ENCODE peak calls at places on chromosomes 1 and 21, in nine cellular contexts. H, L, B, G, S, U, E, Z and T are unnamed samples.

GRCh38 chr1:58047265-58047858 is 499.2 kb downstream of the OMA1 start:
- DNase-seq in B (no peak), G (no peak), H (no peak), E (no peak), L (no peak), U (peak; percentile 6), S (no peak), Z (peak; percentile 34), T (peak; percentile 53)

GRCh38 chr1:175742790-175743459 is 470 bp downstream of the TNR start:
- DNase-seq in Z (peak; percentile 51), S (no peak), U (peak; percentile 15), B (no peak), G (peak; percentile 9), H (peak; percentile 5), E (no peak), L (no peak), T (no peak)

GRCh38 chr1:65105596-65105995 is 42.4 kb upstream of the AK4 start:
- DNase-seq in E (no peak), L (no peak), H (no peak), S (no peak), G (no peak), B (peak; percentile 49), Z (no peak), U (no peak), T (no peak)

GRCh38 chr1:175514309-175515001 is 228.9 kb downstream of the TNR start:
- DNase-seq in G (peak; percentile 78), E (no peak), L (no peak), U (no peak), S (no peak), H (no peak), Z (peak; percentile 86), B (no peak), T (no peak)

GRCh38 chr1:53294557-53294956 is 33.3 kb downstream of the LRP8 start:
- DNase-seq in U (no peak), Z (no peak), E (no peak), S (no peak), L (no peak), H (no peak), B (no peak), G (peak; percentile 48), T (no peak)

GRCh38 chr21:32770514-32771133 is 931 bp downstream of the PAXBP1 start:
- DNase-seq in E (no peak), Z (no peak), L (peak; percentile 14), H (no peak), G (peak; percentile 33), S (no peak), U (no peak), B (no peak), T (peak; percentile 5)

GRCh38 chr1:88549536-88549935 is 134.5 kb upstream of the PKN2 start:
- DNase-seq in U (peak; percentile 48), B (no peak), L (no peak), S (no peak), G (peak; percentile 26), H (no peak), E (no peak), Z (peak; percentile 7), T (no peak)

GRCh38 chr1:184379111-184379752 is 7.6 kb upstream of the C1orf21 start:
- DNase-seq in H (no peak), G (no peak), S (no peak), Z (peak; percentile 24), L (no peak), E (no peak), B (no peak), U (no peak), T (peak; percentile 35)

GRCh38 chr1:213914351-213914750 is 73.4 kb upstream of the PROX1 start:
- DNase-seq in G (no peak), E (no peak), U (no peak), S (no peak), B (no peak), Z (no peak), H (no peak), L (no peak), T (no peak)

GRCh38 chr1:68046885-68047658 is 3.4 kb downstream of the DIRAS3 start:
- DNase-seq in H (no peak), U (no peak), Z (no peak), G (no peak), B (no peak), L (no peak), E (no peak), S (no peak), T (peak; percentile 38)

GRCh38 chr1:54139711-54140110 is 13.1 kb downstream of the CDCP2 start:
- DNase-seq in Z (no peak), H (no peak), B (no peak), E (no peak), L (no peak), G (no peak), S (no peak), U (no peak), T (no peak)

GRCh38 chr21:25862596-25862995 is 127.8 kb downstream of the GABPA start:
- DNase-seq in Z (peak; percentile 40), B (no peak), S (no peak), G (peak; percentile 35), E (no peak), L (no peak), U (peak; percentile 68), H (no peak), T (peak; percentile 3)

GRCh38 chr21:25863747-25864146 is 129.0 kb downstream of the GABPA start:
- DNase-seq in H (no peak), Z (no peak), B (no peak), U (no peak), E (no peak), G (no peak), S (no peak), L (no peak), T (no peak)

GRCh38 chr21:25863031-25863430 is 128.3 kb downstream of the GABPA start:
- DNase-seq in S (no peak), H (no peak), G (no peak), B (no peak), E (no peak), Z (no peak), U (no peak), L (no peak), T (no peak)

GRCh38 chr21:25870084-25870483 is 135.3 kb downstream of the GABPA start:
- DNase-seq in S (no peak), L (no peak), B (no peak), Z (no peak), U (no peak), E (no peak), G (no peak), H (no peak), T (no peak)

GRCh38 chr21:25867041-25867440 is 132.3 kb downstream of the GABPA start:
- DNase-seq in B (no peak), L (no peak), E (no peak), U (no peak), G (no peak), H (no peak), Z (no peak), S (no peak), T (no peak)
- TF ChIP-seq CTCF in B (no peak), L (no peak), E (no peak), U (no peak), G (no peak), H (no peak), Z (no peak), S (no peak), T (no peak)

DNA sequence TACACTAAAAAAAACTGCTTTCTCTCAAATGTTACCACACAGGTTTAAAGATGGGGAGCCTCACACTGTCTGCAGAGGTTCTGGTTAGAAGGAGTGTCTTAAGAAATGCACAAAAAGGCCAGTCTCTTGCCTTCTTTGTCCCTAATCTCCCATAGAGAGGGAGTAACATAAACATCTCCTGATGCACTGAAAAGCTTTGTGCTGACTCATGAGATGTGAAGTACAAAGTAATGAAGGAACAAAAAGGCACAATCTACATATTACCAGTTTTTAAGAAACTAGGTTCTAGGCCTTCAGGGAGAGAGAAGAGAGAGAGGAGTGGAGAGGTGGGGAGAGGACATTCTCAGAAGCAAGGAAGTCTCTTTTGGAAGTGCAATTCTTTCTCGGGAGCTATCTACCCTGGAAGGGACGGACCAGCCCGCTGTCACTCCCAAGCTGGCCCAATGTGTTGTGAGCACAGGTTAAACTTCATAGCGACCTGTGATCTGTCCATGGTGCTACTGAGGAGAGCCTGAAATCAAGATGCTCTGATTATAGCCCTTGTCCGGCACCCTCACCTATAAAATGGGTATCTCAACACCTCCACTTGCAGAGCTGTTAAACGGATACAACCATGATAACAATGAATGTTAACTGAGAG is 458.1 kb downstream of the DISC1 start:
- DNase-seq in B (no peak), H (no peak), Z (peak; percentile 15), E (no peak), U (peak; percentile 29), L (no peak), S (no peak), G (peak; percentile 16), T (no peak)
- TF ChIP-seq CTCF in B (no peak), H (no peak), Z (no peak), E (no peak), U (no peak), L (no peak), S (no peak), G (no peak), T (no peak)

GRCh38 chr1:162672678-162673259 is 40.5 kb downstream of the DDR2 start:
- DNase-seq in H (no peak), L (no peak), E (no peak), U (no peak), S (no peak), Z (no peak), B (no peak), G (no peak), T (no peak)

GRCh38 chr1:162674018-162674608 is 41.8 kb downstream of the DDR2 start:
- DNase-seq in Z (no peak), G (no peak), H (no peak), B (no peak), S (no peak), E (no peak), L (no peak), U (peak; percentile 55), T (no peak)

GRCh38 chr1:162666006-162666645 is 33.9 kb downstream of the DDR2 start:
- DNase-seq in S (no peak), B (no peak), U (no peak), G (no peak), Z (no peak), H (no peak), E (no peak), L (no peak), T (no peak)

GRCh38 chr1:162671664-162672415 is 39.6 kb downstream of the DDR2 start:
- DNase-seq in Z (no peak), U (no peak), G (no peak), H (no peak), B (no peak), S (no peak), L (no peak), E (no peak), T (no peak)

GRCh38 chr1:162670928-162671663 is 38.8 kb downstream of the DDR2 start:
- DNase-seq in S (no peak), H (no peak), Z (no peak), L (no peak), G (peak; percentile 35), B (no peak), U (peak; percentile 64), E (no peak), T (no peak)
- TF ChIP-seq CTCF in S (no peak), H (no peak), Z (no peak), L (no peak), G (no peak), B (no peak), U (no peak), E (no peak), T (no peak)

DNA sequence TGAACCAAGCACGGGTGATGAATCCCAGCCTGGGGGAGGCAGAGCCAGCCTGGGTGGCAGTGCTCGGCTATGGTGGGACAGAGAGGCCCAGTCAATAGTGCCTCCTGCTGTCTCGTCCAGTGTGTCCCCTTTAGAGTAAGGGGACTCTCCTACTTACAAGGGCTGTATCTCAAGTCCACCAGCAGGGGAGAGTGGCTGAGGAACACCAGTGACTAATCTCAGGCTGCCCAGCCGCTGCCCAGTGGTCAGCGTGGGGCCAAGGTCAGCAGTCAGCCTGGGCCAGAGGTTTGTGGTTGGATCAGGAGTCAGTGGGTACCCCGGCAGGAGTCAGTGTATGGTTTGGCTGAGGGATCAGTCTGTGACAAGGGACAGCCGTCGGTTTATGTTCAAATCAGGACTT is 109.2 kb upstream of the RUNX3 start:
- DNase-seq in G (no peak), H (no peak), S (no peak), U (no peak), Z (peak; percentile 42), L (no peak), B (no peak), E (no peak), T (no peak)
- TF ChIP-seq CTCF in G (peak; percentile 21), H (peak; percentile 5), S (no peak), U (no peak), Z (peak; percentile 6), L (no peak), B (peak; percentile 20), E (no peak), T (no peak)